ENCODE peak calls at places on chromosomes 3 and 15, in seven cellular contexts. M, K, R, Y, H, V and X are unnamed samples.

GRCh38 chr15:50055333-50056278 is 63.4 kb downstream of the ATP8B4 start:
- DNase-seq in M (peak), K (no peak), R (peak), Y (no peak), H (peak), V (no peak), X (no peak)

GRCh38 chr3:6120786-6121185 is 740.1 kb upstream of the GRM7 start:
- DNase-seq in M (no peak), K (no peak), R (no peak), Y (no peak), H (no peak), V (no peak), X (no peak)

GRCh38 chr15:67472957-67473356 is 48.0 kb upstream of the C15orf61 start:
- DNase-seq in M (no peak), K (no peak), R (no peak), Y (no peak), H (peak), V (no peak), X (no peak)

GRCh38 chr15:76576526-76577279 is 240.1 kb downstream of the ISL2 start:
- DNase-seq in M (peak), K (peak), R (peak), Y (peak), H (peak), V (peak), X (no peak)

GRCh38 chr3:134384963-134385362 is 10.7 kb upstream of the AMOTL2 start:
- DNase-seq in M (no peak), K (peak), R (no peak), Y (no peak), H (no peak), V (no peak), X (no peak)

GRCh38 chr15:97566957-97567356 is 393.5 kb upstream of the ARRDC4 start:
- DNase-seq in M (peak), K (no peak), R (peak), Y (no peak), H (no peak), V (no peak), X (no peak)

GRCh38 chr3:161348791-161349400 is 22.4 kb downstream of the SPTSSB start:
- DNase-seq in M (no peak), K (no peak), R (no peak), Y (no peak), H (no peak), V (no peak), X (no peak)

GRCh38 chr15:32651229-32651837 is 9.8 kb downstream of the SCG5 start:
- DNase-seq in M (peak), K (no peak), R (peak), Y (peak), H (peak), V (peak), X (no peak)

GRCh38 chr3:155727836-155728235 is 17.0 kb downstream of the PLCH1 start:
- DNase-seq in M (no peak), K (no peak), R (no peak), Y (no peak), H (no peak), V (no peak), X (no peak)

GRCh38 chr3:118932822-118933558 is 101.7 kb downstream of the IGSF11 start:
- DNase-seq in M (no peak), K (no peak), R (no peak), Y (peak), H (no peak), V (peak), X (no peak)

GRCh38 chr3:51559266-51559907 is 20.9 kb downstream of the RAD54L2 start:
- DNase-seq in M (peak), K (peak), R (peak), Y (no peak), H (peak), V (no peak), X (no peak)

GRCh38 chr15:33028495-33028894 is 166.0 kb downstream of the FMN1 start:
- DNase-seq in M (no peak), K (no peak), R (no peak), Y (no peak), H (peak), V (no peak), X (no peak)

GRCh38 chr3:49740427-49740826 is 16.7 kb upstream of the GMPPB start:
- DNase-seq in M (no peak), K (no peak), R (no peak), Y (no peak), H (no peak), V (no peak), X (no peak)

GRCh38 chr15:26087881-26088280 is 224.8 kb upstream of the ATP10A start:
- DNase-seq in M (no peak), K (no peak), R (no peak), Y (no peak), H (no peak), V (no peak), X (no peak)

GRCh38 chr15:33675246-33675645 is 293.1 kb upstream of the CHRM5 start:
- DNase-seq in M (no peak), K (no peak), R (peak), Y (no peak), H (peak), V (no peak), X (peak)

GRCh38 chr3:5212625-5213573 is 25.4 kb downstream of the EDEM1 start:
- DNase-seq in M (no peak), K (no peak), R (no peak), Y (no peak), H (no peak), V (no peak), X (no peak)

DNA sequence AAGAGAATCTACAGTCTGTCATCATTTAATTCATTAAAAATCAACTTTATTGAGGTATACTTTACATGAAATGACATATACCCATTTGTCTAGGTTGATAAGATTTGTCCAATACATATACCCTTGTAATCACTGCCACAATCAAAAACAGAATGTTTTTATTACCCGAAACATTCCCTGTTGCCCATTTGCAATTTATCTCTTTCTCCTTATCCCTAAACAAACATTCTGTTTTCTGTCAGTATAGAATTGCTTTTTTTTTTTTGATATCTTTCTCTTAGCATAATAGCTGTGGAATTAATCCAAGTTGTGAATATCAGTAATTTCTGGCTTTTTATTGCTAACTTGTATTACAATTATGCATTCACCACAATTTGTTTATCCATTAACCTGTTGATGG is 4.3 kb upstream of the CNTN6 start:
- DNase-seq in M (no peak), K (no peak), R (no peak), Y (no peak), H (no peak), V (no peak), X (no peak)
- H3K4me3 ChIP-seq in M (no peak), K (no peak), R (no peak), Y (no peak), H (no peak), V (no peak), X (no peak)

GRCh38 chr3:148077951-148078350 is 619.8 kb upstream of the AGTR1 start:
- DNase-seq in M (no peak), K (no peak), R (no peak), Y (no peak), H (no peak), V (no peak), X (no peak)

GRCh38 chr3:148074916-148075315 is 622.8 kb upstream of the AGTR1 start:
- DNase-seq in M (no peak), K (no peak), R (no peak), Y (no peak), H (no peak), V (no peak), X (no peak)

GRCh38 chr3:148077318-148077923 is 620.3 kb upstream of the AGTR1 start:
- DNase-seq in M (no peak), K (no peak), R (peak), Y (no peak), H (peak), V (no peak), X (no peak)

GRCh38 chr3:148074057-148074456 is 623.6 kb upstream of the AGTR1 start:
- DNase-seq in M (no peak), K (no peak), R (no peak), Y (no peak), H (no peak), V (no peak), X (no peak)

DNA sequence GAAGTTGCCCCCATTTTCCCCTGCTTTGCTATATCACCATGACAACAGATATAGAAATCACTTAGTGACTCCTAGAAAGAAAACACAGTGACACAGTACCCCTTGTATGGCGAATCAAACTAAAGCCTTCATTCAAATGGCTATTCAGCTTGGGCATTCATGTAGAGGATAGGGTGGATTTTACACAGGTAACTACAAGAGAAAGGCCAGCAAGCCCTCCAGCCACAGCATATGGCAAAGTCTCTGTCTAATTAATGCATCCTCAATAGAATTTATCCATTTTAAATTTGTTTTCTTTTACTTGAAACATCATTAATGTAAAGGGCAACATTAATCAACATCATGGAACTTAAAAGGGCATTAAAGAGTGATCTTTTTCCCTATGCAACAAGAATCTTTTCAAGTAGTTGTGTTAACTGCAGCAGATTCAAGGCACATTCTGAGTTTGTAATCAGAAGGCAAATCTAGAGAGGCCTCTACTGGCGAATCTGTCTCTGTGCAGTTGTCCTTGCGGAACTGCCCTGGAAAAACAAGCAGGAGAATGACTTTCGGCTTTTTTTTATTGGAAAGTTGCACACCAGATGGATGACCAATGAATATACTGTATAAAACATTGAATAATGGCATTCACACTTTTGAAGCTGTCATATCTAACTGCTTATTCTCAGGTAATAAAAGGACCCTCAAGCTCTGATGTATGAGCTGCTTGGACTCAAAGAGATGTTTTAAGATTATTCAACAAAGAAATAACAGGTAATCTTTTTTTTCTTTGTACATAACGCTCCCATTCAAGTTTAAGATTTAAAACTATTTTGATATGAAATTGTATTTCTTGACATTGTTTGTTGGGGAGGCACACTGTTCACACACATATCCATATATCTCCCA is 621.6 kb upstream of the AGTR1 start:
- DNase-seq in M (no peak), K (no peak), R (peak), Y (no peak), H (peak), V (no peak), X (no peak)
- TF ChIP-seq CTCF in M (peak), K (peak), R (peak), Y (peak), H (peak), V (peak), X (peak)

GRCh38 chr3:35081902-35082301 is 557.4 kb upstream of the ARPP21 start:
- DNase-seq in M (no peak), K (no peak), R (no peak), Y (no peak), H (no peak), V (no peak), X (no peak)
- H3K4me3 ChIP-seq in M (no peak), K (no peak), R (no peak), Y (no peak), H (no peak), V (no peak), X (no peak)

DNA sequence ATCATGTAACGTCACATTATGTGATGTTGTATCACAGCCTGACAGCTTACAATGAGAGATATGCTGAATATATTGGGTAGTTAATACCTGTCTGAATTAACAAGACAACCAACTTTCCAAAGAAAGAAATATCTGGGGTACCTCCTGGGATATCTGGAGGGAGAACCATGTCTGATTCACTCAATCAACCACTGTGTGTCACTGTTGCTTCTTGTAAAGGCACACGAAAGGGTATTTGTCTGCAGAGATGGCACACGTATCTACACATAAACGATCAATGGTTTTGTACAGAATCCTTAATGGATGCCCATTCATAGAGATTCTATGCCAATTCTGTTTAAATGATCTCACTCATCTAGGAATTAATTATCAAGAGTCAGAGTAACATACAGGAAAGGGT is 252.1 kb upstream of the TMCO5A start:
- DNase-seq in M (no peak), K (no peak), R (peak), Y (no peak), H (peak), V (no peak), X (no peak)
- TF ChIP-seq CTCF in M (no peak), K (no peak), R (peak), Y (no peak), H (peak), V (peak), X (no peak)

GRCh38 chr3:187019542-187020072 is 89.3 kb downstream of the ST6GAL1 start:
- DNase-seq in M (no peak), K (peak), R (no peak), Y (no peak), H (no peak), V (no peak), X (no peak)
- H3K4me3 ChIP-seq in M (no peak), K (no peak), R (no peak), Y (no peak), H (no peak), V (no peak), X (no peak)

DNA sequence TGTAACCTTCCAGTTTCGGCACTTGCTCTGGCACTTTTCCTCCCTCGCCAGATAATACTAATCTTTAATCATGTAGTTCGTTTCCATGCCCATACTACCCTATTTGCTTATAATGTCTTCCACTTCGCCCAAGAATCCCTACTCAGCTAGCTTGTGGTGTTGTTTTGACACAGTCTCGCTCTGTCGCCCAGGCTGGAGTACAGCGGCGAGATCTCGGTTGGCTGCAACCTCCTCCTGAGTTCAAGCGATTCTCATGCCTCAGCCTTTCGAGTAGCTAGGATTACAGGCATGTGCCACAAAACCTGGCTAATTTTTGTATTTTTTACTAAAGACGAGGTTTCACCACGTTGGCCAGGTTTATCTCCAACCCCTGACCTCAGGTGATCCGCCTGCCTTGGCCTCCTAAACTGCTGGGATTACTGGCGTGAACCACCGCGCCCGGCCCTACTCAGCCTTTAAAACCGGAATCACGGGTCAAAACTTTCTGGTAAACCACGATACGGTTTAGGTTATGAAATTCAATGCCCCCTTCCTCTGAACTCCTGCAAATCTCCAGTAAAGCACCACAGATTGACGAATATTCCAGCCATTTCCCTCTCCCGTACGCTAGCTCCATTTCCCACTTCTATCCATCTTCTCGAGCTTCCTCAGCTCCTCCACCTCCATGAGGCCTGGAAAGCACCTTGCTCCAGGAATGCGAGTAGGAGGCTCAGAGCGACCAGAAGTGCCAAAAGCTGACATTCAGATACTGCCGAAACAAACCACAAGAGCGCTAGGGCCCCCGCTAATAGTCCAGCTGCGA is 869 bp upstream of the RAD51 start:
- DNase-seq in M (no peak), K (no peak), R (peak), Y (no peak), H (peak), V (no peak), X (peak)
- TF ChIP-seq CTCF in M (no peak), K (no peak), R (no peak), Y (no peak), H (no peak), V (no peak), X (no peak)

GRCh38 chr15:64930778-64931240 is 19.1 kb downstream of the ANKDD1A start:
- DNase-seq in M (no peak), K (no peak), R (peak), Y (no peak), H (peak), V (no peak), X (no peak)
- H3K4me3 ChIP-seq in M (no peak), K (no peak), R (no peak), Y (no peak), H (no peak), V (no peak), X (no peak)

GRCh38 chr15:29126821-29127461 is 142.7 kb downstream of the NSMCE3 start:
- DNase-seq in M (no peak), K (no peak), R (no peak), Y (peak), H (no peak), V (no peak), X (no peak)
- TF ChIP-seq CTCF in M (no peak), K (no peak), R (no peak), Y (no peak), H (no peak), V (no peak), X (peak)

GRCh38 chr3:63937661-63938651 is 25.8 kb upstream of the SCAANT1 start:
- DNase-seq in M (no peak), K (no peak), R (no peak), Y (no peak), H (no peak), V (no peak), X (peak)
- H3K4me3 ChIP-seq in M (no peak), K (no peak), R (no peak), Y (no peak), H (no peak), V (no peak), X (no peak)